ENCODE peak calls at places on chromosomes 2 and 18, in six cellular contexts. E is K562, M is right lobe of liver, B is transverse colon, L is heart left ventricle, S is body of pancreas. X is an unnamed sample.

GRCh38 chr18:13608791-13609552 is 117.4 kb downstream of the FAM210A start:
- DNase-seq in M (no peak), B (no peak), S (no peak), E (no peak), L (no peak), X (no peak)

GRCh38 chr2:10402652-10403215 is 45.4 kb downstream of the ODC1 start:
- DNase-seq in S (no peak), M (peak; percentile 65), B (no peak), L (no peak), E (no peak), X (no peak)

GRCh38 chr2:121350402-121350775 is 65.4 kb upstream of the TFCP2L1 start:
- DNase-seq in B (no peak), E (no peak), L (no peak), S (no peak), M (no peak), X (peak; percentile 64)

GRCh38 chr18:3547891-3548615 is 98.1 kb downstream of the TGIF1 start:
- DNase-seq in E (no peak), B (no peak), M (no peak), L (no peak), S (no peak), X (no peak)

GRCh38 chr18:70464343-70465114 is 175.7 kb downstream of the SOCS6 start:
- DNase-seq in E (peak; percentile 80), B (peak; percentile 77), S (peak; percentile 75), L (peak; percentile 67), M (peak; percentile 90), X (peak; percentile 92)

GRCh38 chr2:191746306-191746705 is 68.4 kb downstream of the NABP1 start:
- DNase-seq in M (no peak), L (no peak), E (no peak), S (no peak), B (no peak), X (no peak)

GRCh38 chr18:37545461-37545860 is 20.1 kb downstream of the CELF4 start:
- DNase-seq in L (no peak), B (no peak), M (no peak), S (no peak), E (no peak), X (no peak)

GRCh38 chr2:237299897-237300296 is 114.1 kb downstream of the COL6A3 start:
- DNase-seq in S (no peak), B (no peak), E (no peak), M (no peak), L (no peak), X (no peak)

GRCh38 chr2:121617042-121617599 is 32.1 kb downstream of the CLASP1 start:
- DNase-seq in S (no peak), M (no peak), E (peak; percentile 42), B (no peak), L (no peak), X (no peak)

GRCh38 chr2:206840999-206841398 is 75.6 kb downstream of the FASTKD2 start:
- DNase-seq in L (no peak), S (no peak), E (no peak), M (no peak), B (no peak), X (no peak)

GRCh38 chr2:186164325-186164724 is 321.7 kb upstream of the ZC3H15 start:
- DNase-seq in L (no peak), S (no peak), E (no peak), M (no peak), B (no peak), X (no peak)

GRCh38 chr2:30903326-30903725 is 96.1 kb upstream of the CAPN13 start:
- DNase-seq in E (no peak), S (no peak), M (no peak), B (no peak), L (no peak), X (peak; percentile 50)

GRCh38 chr2:33489835-33490431 is 13.5 kb downstream of the RASGRP3 start:
- DNase-seq in M (no peak), L (no peak), B (no peak), S (no peak), E (no peak), X (no peak)

GRCh38 chr18:55054591-55054990 is 95.3 kb upstream of the CCDC68 start:
- DNase-seq in L (no peak), S (no peak), E (no peak), M (no peak), B (no peak), X (no peak)

GRCh38 chr2:62934501-62934900 is 116.1 kb upstream of the OTX1 start:
- DNase-seq in M (no peak), S (no peak), E (no peak), L (no peak), B (no peak), X (no peak)

GRCh38 chr2:201127570-201127969 is 11.6 kb downstream of the CFLAR start:
- DNase-seq in B (no peak), S (no peak), E (peak; percentile 38), L (peak; percentile 51), M (no peak), X (no peak)

GRCh38 chr2:119694994-119695521 is 16.1 kb downstream of the TMEM177 start:
- DNase-seq in E (no peak), L (no peak), M (no peak), S (peak; percentile 25), B (no peak), X (no peak)

GRCh38 chr2:119696005-119696404 is 17.0 kb downstream of the TMEM177 start:
- DNase-seq in L (no peak), S (no peak), M (no peak), B (no peak), E (no peak), X (no peak)

GRCh38 chr2:119693967-119694366 is 15.0 kb downstream of the TMEM177 start:
- DNase-seq in E (no peak), B (no peak), L (no peak), M (no peak), S (no peak), X (no peak)

GRCh38 chr2:119693567-119693966 is 14.6 kb downstream of the TMEM177 start:
- DNase-seq in S (no peak), B (no peak), E (no peak), M (no peak), L (no peak), X (no peak)

GRCh38 chr2:119694470-119694993 is 15.5 kb downstream of the TMEM177 start:
- DNase-seq in M (no peak), B (no peak), L (no peak), E (no peak), S (no peak), X (no peak)
- TF ChIP-seq POLR2A in M (no peak), B (no peak), L (no peak), E (no peak), S (no peak), X (no peak)

DNA sequence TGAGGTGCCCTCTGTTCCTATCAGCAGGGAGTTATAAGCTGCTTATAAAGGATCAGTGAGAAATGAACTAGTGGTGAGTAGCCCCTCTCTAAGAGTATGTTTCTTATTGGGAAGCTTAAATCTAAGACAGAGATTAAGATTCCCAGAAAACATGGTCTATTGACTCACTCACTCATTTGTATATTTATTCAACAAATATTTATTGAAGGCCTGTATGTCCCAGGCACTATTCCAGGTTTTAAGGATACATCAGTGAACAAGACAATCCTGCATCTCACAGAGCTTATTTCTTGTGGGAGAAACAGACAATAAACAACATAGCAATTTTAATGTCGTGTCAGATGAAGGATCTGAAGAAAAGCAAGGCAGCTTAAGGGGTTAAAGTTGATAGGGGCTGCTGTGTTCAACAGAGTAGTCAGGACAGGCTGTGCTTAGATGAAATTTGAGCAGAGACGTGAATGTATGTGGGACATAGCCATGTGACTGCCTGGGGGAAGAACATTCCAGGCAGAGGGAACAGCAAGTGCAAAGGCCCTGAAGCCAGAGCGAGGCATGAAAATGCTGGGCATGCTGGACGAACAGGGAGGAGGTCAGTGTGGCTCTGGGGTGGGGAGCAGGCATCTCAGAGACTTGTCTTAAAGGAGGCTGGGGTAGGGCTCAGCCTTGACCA is 14.8 kb upstream of the PSD4 start:
- DNase-seq in S (no peak), E (no peak), B (no peak), M (no peak), L (no peak), X (peak; percentile 67)
- H3K4me3 ChIP-seq in S (no peak overlapping the region), E (no peak overlapping the region), B (no peak overlapping the region), M (peak overlapping the region; percentile 76), L (no peak overlapping the region), X (no peak overlapping the region)

GRCh38 chr2:167271941-167272340 is 383.7 kb downstream of the XIRP2 start:
- DNase-seq in M (no peak), B (no peak), L (no peak), E (no peak), S (no peak), X (no peak)
- TF ChIP-seq POLR2A in M (no peak), B (no peak), L (no peak), E (no peak), S (no peak), X (no peak)

GRCh38 chr2:130251865-130252620 is 53.8 kb upstream of the TUBA3E start:
- DNase-seq in S (no peak), M (no peak), B (no peak), E (no peak), L (no peak), X (no peak)

GRCh38 chr2:130251520-130251864 is 53.3 kb upstream of the TUBA3E start:
- DNase-seq in M (no peak), S (no peak), E (no peak), L (no peak), B (no peak), X (no peak)

GRCh38 chr2:130252880-130253645 is 54.8 kb upstream of the TUBA3E start:
- DNase-seq in B (peak; percentile 45), M (no peak), L (no peak), S (no peak), E (peak; percentile 30), X (no peak)
- H3K4me3 ChIP-seq in B (peak overlapping the region; percentile 36), M (no peak overlapping the region), L (peak overlapping the region; percentile 38), S (no peak overlapping the region), E (peak overlapping the region; percentile 21), X (no peak overlapping the region)

DNA sequence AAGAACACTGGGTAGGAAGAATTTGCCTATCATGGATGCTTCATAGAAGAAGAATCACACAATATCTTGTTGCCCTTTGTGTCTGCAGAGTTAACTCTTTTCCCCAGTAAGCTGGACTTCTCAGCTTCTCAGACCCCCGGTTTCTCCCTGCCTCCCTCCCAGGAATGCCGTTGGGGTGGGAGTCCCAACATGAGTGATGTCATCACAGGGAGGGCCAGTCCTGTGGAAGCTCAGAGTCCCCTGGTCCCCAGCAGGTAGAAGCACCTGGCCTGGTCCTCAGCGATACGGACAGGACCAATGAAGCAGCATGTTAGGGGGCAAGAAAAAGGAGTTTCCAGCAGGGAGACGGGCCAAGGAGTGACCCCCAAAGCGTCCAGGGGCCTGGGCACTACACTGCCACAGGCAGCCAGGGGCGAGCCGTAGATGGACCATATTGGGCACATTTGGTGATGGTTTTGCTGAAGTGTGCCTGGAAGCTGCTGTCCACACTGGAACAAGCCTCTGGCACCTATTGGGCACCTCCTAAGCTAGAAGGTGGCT is 235.9 kb upstream of the SMAD2 start:
- DNase-seq in S (no peak), B (no peak), M (no peak), E (no peak), L (no peak), X (peak; percentile 80)
- TF ChIP-seq POLR2A in S (no peak), B (no peak), M (no peak), E (no peak), L (no peak), X (no peak)

X was measured in lower leg skin.